ENCODE peak calls at places on chromosomes 13 and 19, in eight cellular contexts. E is activated T-helper 1 cell treated with anti-CD3 and anti-CD28 coated beads, Interleukin-12 subunit alpha, Interleukin-12 subunit beta, Interleukin-2, Interleukin-4 antibody, amounts not matched to agents 30 ng/mL and 10 ng/mL and 1 ng/mL, durations not matched to agents 14 hours and 24 hours and 36 hours; Q is stimulated activated CD8-positive, alpha-beta memory T cell treated with anti-CD3 and anti-CD28 coated beads, Interleukin-12 subunit alpha, Interleukin-12 subunit beta, amount 100 ng/mL, for 1 hour; V is WTC11; G is activated CD4-positive, alpha-beta T cell treated with anti-CD3 and anti-CD28 coated beads, Interleukin-2, amount 10 ng/mL, durations not matched to agents 7 days and 5 days; U is stromal cell of bone marrow; P is hepatocyte; Y is SK-N-DZ. O is an unnamed sample.

GRCh38 chr19:1042689-1043511 is 3.0 kb downstream of the ABCA7 start:
- DNase-seq in E (no peak), Q (no peak), V (no peak), G (no peak), U (no peak), P (no peak), Y (peak), O (no peak)

GRCh38 chr13:44237276-44237767 is 136.3 kb upstream of the SERP2 start:
- DNase-seq in E (no peak), Q (no peak), V (no peak), G (no peak), U (peak), P (peak), Y (no peak), O (no peak)

GRCh38 chr19:929523-930258 is 3.9 kb downstream of the ARID3A start:
- DNase-seq in E (no peak), Q (no peak), V (no peak), G (no peak), U (no peak), P (no peak), Y (no peak), O (no peak)

GRCh38 chr13:72970301-72970880 is 88.4 kb upstream of the KLF5 start:
- DNase-seq in E (no peak), Q (no peak), V (no peak), G (no peak), U (no peak), P (no peak), Y (no peak), O (no peak)

GRCh38 chr13:39729161-39729560 is 73.7 kb downstream of the COG6 start:
- DNase-seq in E (no peak), Q (no peak), V (no peak), G (no peak), U (peak), P (no peak), Y (no peak), O (no peak)

GRCh38 chr19:10503002-10503789 is at the start of gene KEAP1:
- DNase-seq in E (no peak), Q (no peak), V (peak), G (peak), U (no peak), P (peak), Y (peak), O (peak)

GRCh38 chr13:98510156-98510509 is 66.8 kb downstream of the STK24 start:
- DNase-seq in E (no peak), Q (no peak), V (no peak), G (no peak), U (no peak), P (no peak), Y (no peak), O (no peak)

GRCh38 chr19:43784251-43784980 is 3.6 kb upstream of the KCNN4 start:
- DNase-seq in E (peak), Q (peak), V (no peak), G (peak), U (peak), P (peak), Y (no peak), O (no peak)